ENCODE peak calls at places on chromosomes 13 and 19, in five cellular contexts. G, W, P, C and M are unnamed samples.

GRCh38 chr19:14023404-14024235 is 4.3 kb upstream of the RLN3 start:
- DNase-seq in W (no peak), C (no peak), P (peak), G (peak), M (peak)

GRCh38 chr19:33175156-33175782 is 18.9 kb upstream of the LRP3 start:
- DNase-seq in C (no peak), P (no peak), G (no peak), W (no peak), M (no peak)

GRCh38 chr19:34220472-34221063 is 33.8 kb upstream of the GARRE1 start:
- DNase-seq in W (peak), C (peak), G (peak), P (peak), M (peak)

GRCh38 chr13:112726018-112726767 is 36.4 kb downstream of the ATP11A start:
- DNase-seq in C (no peak), P (no peak), G (no peak), W (no peak), M (peak)

GRCh38 chr13:97944396-97945029 is 9.0 kb upstream of the IPO5 start:
- DNase-seq in C (no peak), P (no peak), G (peak), W (peak), M (peak)

GRCh38 chr19:5590865-5591154 is 23.1 kb upstream of the TINCR start:
- DNase-seq in P (no peak), W (no peak), C (no peak), G (no peak), M (no peak)

GRCh38 chr13:97242755-97243497 is 20.8 kb downstream of the MBNL2 start:
- DNase-seq in G (no peak), P (no peak), W (no peak), C (no peak), M (no peak)

GRCh38 chr13:97111705-97112104 is 110.4 kb upstream of the MBNL2 start:
- DNase-seq in W (no peak), G (no peak), P (no peak), C (no peak), M (no peak)

GRCh38 chr19:41159861-41160260 is 33.2 kb upstream of the CYP2S1 start:
- DNase-seq in P (no peak), W (no peak), C (no peak), G (no peak), M (no peak)

GRCh38 chr13:95276119-95276505 is 25.1 kb downstream of the ABCC4 start:
- DNase-seq in W (no peak), C (no peak), P (no peak), G (no peak), M (no peak)

GRCh38 chr13:79988573-79988972 is 352.4 kb downstream of the SPRY2 start:
- DNase-seq in W (peak), C (peak), G (peak), P (no peak), M (peak)

GRCh38 chr13:113005076-113005865 is 36.3 kb downstream of the MCF2L start:
- DNase-seq in P (no peak), W (no peak), C (no peak), G (no peak), M (no peak)

GRCh38 chr19:56840452-56841193 is at the start of the genes PEG3 and ZIM2:
- DNase-seq in C (peak), G (peak), W (peak), P (peak), M (no peak)

GRCh38 chr13:61255035-61255796 is 160.4 kb downstream of the PCDH20 start:
- DNase-seq in P (peak), G (no peak), C (no peak), W (peak), M (peak)

GRCh38 chr19:12995596-12996541 is 594 bp downstream of the NFIX start:
- DNase-seq in G (peak), C (no peak), P (no peak), W (peak), M (no peak)

GRCh38 chr19:18083929-18084684 is 2.6 kb downstream of the IL12RB1 start:
- DNase-seq in C (no peak), G (no peak), W (no peak), P (no peak), M (no peak)

GRCh38 chr13:33796095-33796494 is 21.9 kb upstream of the RFC3 start:
- DNase-seq in P (no peak), C (no peak), W (no peak), G (no peak), M (no peak)
- H3K4me2 ChIP-seq in P (no peak), C (no peak), W (no peak), G (no peak), M (no peak)

DNA sequence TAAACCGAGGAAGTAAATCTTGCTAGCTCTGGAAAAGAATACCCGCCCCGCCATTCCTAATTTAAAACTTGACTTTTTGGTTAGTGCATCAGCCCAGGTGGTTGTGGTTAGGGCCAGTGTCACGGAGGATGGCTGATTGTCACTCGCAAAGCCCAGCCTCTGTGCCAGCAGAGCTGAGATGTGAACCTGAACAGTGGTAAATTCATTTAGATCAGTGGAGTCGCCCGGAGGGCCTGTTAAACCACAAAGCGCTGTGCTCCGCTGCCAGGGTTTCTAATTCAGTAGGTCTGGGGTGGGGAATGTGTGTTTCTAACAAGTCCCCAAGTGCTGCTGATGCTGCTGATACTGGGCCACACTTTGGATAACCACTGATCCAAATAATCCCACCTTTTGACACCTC is 425.3 kb downstream of the DCT start:
- DNase-seq in C (no peak), W (no peak), P (peak), G (no peak), M (no peak)
- H3K4me2 ChIP-seq in C (no peak), W (no peak), P (no peak), G (no peak), M (no peak)

DNA sequence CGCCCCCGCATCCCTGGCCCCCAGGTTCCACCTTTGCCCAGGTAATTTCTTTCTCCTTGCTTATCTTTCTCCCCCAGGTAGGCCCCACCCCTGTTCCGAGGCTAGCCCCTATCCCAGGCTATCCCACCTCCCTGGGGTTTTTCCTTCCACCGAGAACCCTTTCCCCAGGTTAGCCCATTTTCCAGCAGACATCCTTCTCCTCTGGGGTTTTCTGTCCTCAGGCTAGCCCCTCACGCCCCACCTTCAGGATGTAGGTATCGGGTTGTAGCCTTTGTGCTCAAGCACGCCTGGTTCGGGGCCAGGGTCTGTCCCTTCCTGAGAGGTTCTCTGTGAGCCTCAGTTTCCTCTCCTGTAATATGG is 835 bp downstream of the FSD1 start:
- DNase-seq in W (no peak), C (no peak), P (no peak), G (no peak), M (no peak)
- H3K4me2 ChIP-seq in W (no peak), C (no peak), P (no peak), G (no peak), M (no peak)

GRCh38 chr13:52010890-52011689 is at the start of gene ATP7B:
- DNase-seq in C (no peak), W (no peak), P (peak), G (peak), M (no peak)

GRCh38 chr13:52006491-52007245 is 4.6 kb downstream of the ATP7B start:
- DNase-seq in P (no peak), W (no peak), C (no peak), G (no peak), M (no peak)

GRCh38 chr13:52012512-52012836 is 276 bp downstream of the ALG11 start:
- DNase-seq in W (no peak), P (no peak), G (no peak), C (no peak), M (no peak)

GRCh38 chr13:52011690-52012511 is at the start of gene ALG11:
- DNase-seq in G (peak), P (peak), W (peak), C (peak), M (peak)

GRCh38 chr13:52009985-52010384 is 1.3 kb downstream of the ATP7B start:
- DNase-seq in G (no peak), C (no peak), W (no peak), P (no peak), M (no peak)
- H3K4me2 ChIP-seq in G (no peak), C (no peak), W (no peak), P (no peak), M (peak)

GRCh38 chr13:75794663-75795062 is 158.5 kb downstream of the LMO7 start:
- DNase-seq in G (no peak), P (no peak), C (no peak), W (no peak), M (no peak)
- H3K4me2 ChIP-seq in G (no peak), P (no peak), C (no peak), W (no peak), M (no peak)

DNA sequence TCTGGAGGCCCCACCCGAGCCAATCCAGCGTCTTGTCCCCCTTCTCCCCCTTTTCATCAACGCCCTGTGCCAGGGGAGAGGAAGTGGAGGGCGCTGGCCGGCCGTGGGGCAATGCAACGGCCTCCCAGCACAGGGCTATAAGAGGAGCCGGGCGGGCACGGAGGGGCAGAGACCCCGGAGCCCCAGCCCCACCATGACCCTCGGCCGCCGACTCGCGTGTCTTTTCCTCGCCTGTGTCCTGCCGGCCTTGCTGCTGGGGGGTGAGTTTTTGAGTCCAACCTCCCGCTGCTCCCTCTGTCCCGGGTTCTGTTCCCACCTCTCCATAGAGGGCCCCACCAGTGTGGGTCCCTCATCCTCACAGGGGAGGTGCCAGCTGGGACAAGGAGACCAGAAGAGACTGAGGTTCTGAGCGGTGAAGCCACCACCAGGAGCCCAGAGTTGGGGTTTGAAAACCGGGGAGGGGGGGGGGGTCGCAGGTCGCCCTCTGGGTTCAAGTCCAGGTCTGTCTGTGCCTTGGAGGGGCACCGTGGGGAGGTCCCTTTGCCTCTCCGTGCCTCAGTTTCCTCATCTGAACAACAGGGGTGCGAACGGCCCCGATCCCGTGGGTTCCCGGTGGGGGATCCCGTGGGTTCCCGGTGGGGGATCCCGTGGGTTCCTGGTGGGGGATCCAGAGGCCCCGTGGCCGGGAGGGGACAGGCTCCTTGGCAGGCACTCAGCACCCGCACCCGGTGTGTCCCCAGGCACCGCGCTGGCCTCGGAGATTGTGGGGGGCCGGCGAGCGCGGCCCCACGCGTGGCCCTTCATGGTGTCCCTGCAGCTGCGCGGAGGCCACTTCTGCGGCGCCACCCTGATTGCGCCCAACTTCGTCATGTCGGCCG is at the start of gene ELANE:
- DNase-seq in C (no peak), P (no peak), W (no peak), G (no peak), M (no peak)
- H3K4me2 ChIP-seq in C (no peak), P (no peak), W (no peak), G (no peak), M (no peak)

GRCh38 chr13:48778551-48779088 is 124.9 kb downstream of the CYSLTR2 start:
- DNase-seq in G (no peak), P (no peak), C (no peak), W (no peak), M (no peak)

GRCh38 chr13:48773531-48774275 is 120.0 kb downstream of the CYSLTR2 start:
- DNase-seq in P (no peak), W (peak), C (no peak), G (no peak), M (no peak)

GRCh38 chr13:48775804-48776203 is 122.1 kb downstream of the CYSLTR2 start:
- DNase-seq in G (peak), C (peak), W (peak), P (peak), M (peak)

GRCh38 chr13:48775285-48775684 is 121.6 kb downstream of the CYSLTR2 start:
- DNase-seq in C (no peak), P (no peak), G (peak), W (no peak), M (no peak)

DNA sequence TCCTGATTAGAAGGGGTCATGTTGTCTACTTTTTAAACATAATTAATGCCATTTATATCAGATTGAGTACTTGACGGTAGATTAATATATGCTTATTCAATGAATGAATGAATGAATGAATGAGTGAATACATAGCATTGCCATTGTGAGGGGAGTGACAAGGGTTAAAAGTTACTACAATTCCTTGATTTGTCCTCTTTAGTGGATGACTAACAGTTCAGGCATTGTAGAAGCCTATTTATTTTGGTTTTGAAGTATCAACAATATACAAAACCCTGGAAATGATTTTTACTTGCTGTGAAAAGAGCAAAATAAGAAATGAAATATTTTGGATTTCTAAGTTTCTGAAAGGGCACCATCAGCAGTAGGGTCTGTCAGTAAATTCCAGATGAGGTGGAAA is 122.7 kb downstream of the CYSLTR2 start:
- DNase-seq in W (peak), C (no peak), P (no peak), G (peak), M (peak)
- H3K4me2 ChIP-seq in W (no peak), C (no peak), P (no peak), G (peak), M (peak)

DNA sequence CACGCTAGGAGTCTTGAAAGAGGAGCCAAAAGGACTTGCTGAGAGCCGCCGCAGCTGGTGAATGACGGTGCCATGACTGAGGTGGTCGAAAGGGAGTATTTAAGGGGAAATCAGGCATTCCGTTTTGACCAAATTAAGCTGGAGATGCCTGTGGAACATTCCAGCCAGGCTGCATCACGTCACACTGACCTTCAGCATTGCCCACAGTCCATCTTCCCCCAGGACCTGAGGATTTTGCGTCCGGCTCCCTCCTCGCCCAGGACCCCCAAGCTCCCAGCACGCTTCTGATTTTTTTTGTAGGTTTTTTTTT is 12.0 kb downstream of the CYTH2 start:
- DNase-seq in C (no peak), W (no peak), G (no peak), P (no peak), M (no peak)
- H3K4me2 ChIP-seq in C (no peak), W (peak), G (peak), P (no peak), M (no peak)

DNA sequence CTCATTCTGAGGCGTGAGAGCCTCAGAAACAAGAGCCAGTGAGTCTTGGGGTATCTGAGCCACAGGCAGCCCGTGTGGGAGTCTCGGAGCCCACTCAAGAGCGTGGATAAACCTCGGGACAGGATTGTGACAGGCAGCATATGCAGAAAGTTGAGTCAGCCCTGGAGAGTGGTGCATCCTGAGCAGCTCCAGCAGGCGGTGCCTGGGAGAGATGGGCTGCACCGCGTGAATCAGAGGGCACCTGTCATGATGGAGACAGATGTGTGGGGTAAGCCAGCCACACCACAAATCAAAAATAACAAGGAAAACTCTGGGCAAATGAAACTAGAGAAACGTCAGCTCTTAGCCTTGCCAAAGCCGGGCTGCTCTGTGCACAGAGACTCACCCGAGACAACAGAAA is 30.0 kb upstream of the POP4 start:
- DNase-seq in P (no peak), W (no peak), G (peak), C (no peak), M (no peak)
- H3K4me2 ChIP-seq in P (no peak), W (no peak), G (no peak), C (no peak), M (no peak)

DNA sequence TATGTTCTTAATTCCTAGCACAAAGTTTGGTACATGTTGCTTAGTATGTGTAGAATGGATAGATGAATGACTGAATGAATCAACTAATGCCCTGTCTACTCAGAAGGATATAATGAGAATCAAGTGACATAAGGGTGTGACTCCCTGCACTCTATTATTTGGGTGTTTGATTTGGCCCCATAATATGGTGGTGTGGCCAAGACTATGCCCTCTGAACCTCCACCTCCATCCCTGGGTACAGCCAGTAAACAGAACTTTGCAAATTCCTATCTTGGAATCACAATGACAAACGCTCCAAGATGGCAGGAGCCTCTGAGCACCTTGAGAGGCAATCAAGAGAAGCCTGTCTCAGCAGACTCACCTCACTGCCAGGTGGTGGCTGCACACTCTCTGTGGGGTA is 74.1 kb upstream of the SERP2 start:
- DNase-seq in P (peak), G (no peak), W (no peak), C (no peak), M (no peak)
- H3K4me2 ChIP-seq in P (no peak), G (no peak), W (no peak), C (no peak), M (no peak)